ENCODE peak calls at places on chromosomes 16 and 17, in ten cellular contexts. R is AG09319, K is cardiac fibroblast, V is T-helper 1 cell, P is iPS-NIHi11, N is bronchial epithelial cell, T is NCI-H69, Y is kidney epithelial cell, Q is hepatic stellate cell, C is HS-5. F is an unnamed sample.

GRCh38 chr17:40035162-40035559 is 19.0 kb downstream of the MED24 start:
- DNase-seq in T (peak), N (no peak), P (peak), K (peak), Y (no peak), V (no peak), Q (no peak), R (no peak), C (no peak), F (peak)

GRCh38 chr16:55444754-55445485 is 34.1 kb upstream of the MMP2 start:
- DNase-seq in Q (no peak), V (no peak), K (no peak), P (no peak), C (no peak), Y (no peak), T (no peak), N (no peak), R (no peak), F (no peak)

GRCh38 chr16:28149016-28149888 is 62.5 kb downstream of the XPO6 start:
- DNase-seq in N (peak), Q (no peak), R (no peak), K (no peak), Y (no peak), P (no peak), C (no peak), T (no peak), V (peak), F (no peak)

GRCh38 chr17:32458367-32458766 is 14.1 kb downstream of the PSMD11 start:
- DNase-seq in T (no peak), Y (no peak), N (no peak), K (no peak), V (no peak), P (no peak), Q (no peak), R (no peak), C (no peak), F (no peak)

GRCh38 chr17:79844869-79845600 is 5.8 kb upstream of the CBX4 start:
- DNase-seq in P (peak), C (no peak), Y (no peak), N (no peak), K (peak), T (peak), R (no peak), V (peak), Q (peak), F (peak)

GRCh38 chr16:86330906-86331305 is 179.4 kb upstream of the FOXF1 start:
- DNase-seq in V (no peak), K (no peak), Y (no peak), T (no peak), C (no peak), R (no peak), P (no peak), N (no peak), Q (no peak), F (no peak)

GRCh38 chr17:81871387-81872120 is 417 bp upstream of the ARHGDIA start:
- DNase-seq in K (peak), Y (peak), C (no peak), P (peak), Q (peak), N (peak), T (peak), R (peak), V (peak), F (peak)

GRCh38 chr17:20823890-20824289 is 218.9 kb downstream of the USP22 start:
- DNase-seq in C (no peak), R (no peak), T (no peak), Y (no peak), K (no peak), V (no peak), Q (no peak), P (no peak), N (no peak), F (no peak)

GRCh38 chr16:13270602-13271001 is 369.2 kb downstream of the SHISA9 start:
- DNase-seq in T (peak), R (no peak), K (no peak), P (no peak), C (no peak), Q (no peak), Y (no peak), V (no peak), N (no peak), F (no peak)

GRCh38 chr17:42819939-42820535 is 4.0 kb downstream of the BECN1 start:
- DNase-seq in N (peak), Q (peak), R (no peak), Y (no peak), V (peak), K (peak), T (peak), C (no peak), P (peak), F (peak)

GRCh38 chr16:79372504-79373184 is 227.9 kb downstream of the MAF start:
- DNase-seq in T (no peak), P (no peak), K (peak), C (no peak), N (peak), Y (peak), Q (no peak), V (no peak), R (no peak), F (no peak)

GRCh38 chr16:88649924-88650748 is 717 bp downstream of the CYBA start:
- DNase-seq in Y (no peak), V (peak), P (peak), K (no peak), R (no peak), N (no peak), T (peak), C (no peak), Q (peak), F (peak)

GRCh38 chr16:87297918-87298631 is 19.1 kb downstream of the C16orf95 start:
- DNase-seq in C (no peak), K (peak), V (no peak), Q (peak), T (peak), N (no peak), Y (no peak), P (peak), R (no peak), F (peak)

GRCh38 chr17:28279411-28279810 is 39.6 kb upstream of the TMEM97 start:
- DNase-seq in R (no peak), C (no peak), Q (no peak), P (no peak), N (no peak), K (peak), Y (no peak), V (no peak), T (no peak), F (no peak)

GRCh38 chr17:50034504-50035364 is 21.2 kb upstream of the ITGA3 start:
- DNase-seq in Q (no peak), N (no peak), R (no peak), Y (no peak), V (no peak), K (no peak), T (no peak), C (no peak), P (no peak), F (no peak)

GRCh38 chr16:13883881-13884280 is 36.1 kb upstream of the ERCC4 start:
- DNase-seq in Y (no peak), K (no peak), T (peak), Q (no peak), C (no peak), V (no peak), R (no peak), P (no peak), N (no peak), F (no peak)

GRCh38 chr17:74773871-74774286 is 2.3 kb downstream of the NAT9 start:
- DNase-seq in C (no peak), V (no peak), K (peak), Q (peak), P (no peak), N (no peak), R (no peak), T (no peak), Y (no peak), F (no peak)

GRCh38 chr17:39979021-39979660 is 1.5 kb upstream of the PSMD3 start:
- DNase-seq in Y (peak), T (no peak), Q (peak), N (peak), C (peak), R (peak), P (no peak), K (peak), V (no peak), F (no peak)

GRCh38 chr16:1428511-1428910 is 2.4 kb upstream of the PERCC1 start:
- DNase-seq in K (peak), Q (no peak), R (no peak), N (no peak), T (no peak), V (peak), Y (no peak), C (no peak), P (peak), F (peak)

GRCh38 chr16:11164482-11165270 is 91.3 kb downstream of the SOCS1 start:
- DNase-seq in C (no peak), R (no peak), P (no peak), V (no peak), K (no peak), Q (no peak), Y (no peak), N (no peak), T (peak), F (no peak)

GRCh38 chr16:89922884-89923639 is at the start of gene TUBB3:
- DNase-seq in C (no peak), V (peak), K (peak), Y (no peak), N (peak), R (peak), T (peak), Q (peak), P (peak), F (peak)

GRCh38 chr16:86300746-86301480 is 209.4 kb upstream of the FOXF1 start:
- DNase-seq in N (no peak), V (no peak), R (no peak), P (peak), K (no peak), T (no peak), Y (no peak), C (no peak), Q (peak), F (no peak)

GRCh38 chr17:56653877-56654276 is 60.4 kb downstream of the NOG start:
- DNase-seq in K (peak), R (no peak), T (peak), C (peak), P (peak), Q (peak), N (peak), V (peak), Y (peak), F (peak)

GRCh38 chr17:73320601-73321264 is 8.9 kb upstream of the CDC42EP4 start:
- DNase-seq in C (no peak), Q (no peak), N (no peak), T (peak), Y (no peak), K (no peak), R (no peak), P (no peak), V (no peak), F (no peak)

GRCh38 chr16:62225675-62226074 is 189.4 kb upstream of the CDH8 start:
- DNase-seq in T (peak), P (peak), N (peak), R (no peak), C (peak), K (peak), Y (peak), V (peak), Q (no peak), F (peak)

GRCh38 chr16:20911361-20911760 is 10.8 kb downstream of the LYRM1 start:
- DNase-seq in P (no peak), Y (no peak), T (no peak), N (peak), C (no peak), Q (no peak), R (no peak), K (peak), V (no peak), F (peak)

GRCh38 chr17:19470529-19471261 is 59.7 kb downstream of the RNF112 start:
- DNase-seq in P (no peak), Y (no peak), N (no peak), Q (peak), C (no peak), K (peak), T (peak), R (peak), V (no peak), F (peak)

GRCh38 chr16:57778658-57779057 is 23.6 kb downstream of the KIFC3 start:
- DNase-seq in C (no peak), P (no peak), N (no peak), K (no peak), Q (no peak), R (no peak), T (no peak), V (no peak), Y (no peak), F (no peak)

GRCh38 chr17:1110844-1111598 is 68.8 kb downstream of the ABR start:
- DNase-seq in V (no peak), P (peak), Y (peak), R (no peak), C (peak), T (peak), K (peak), Q (peak), N (peak), F (peak)

GRCh38 chr17:81153340-81153803 is 11.9 kb upstream of the PVALEF start:
- DNase-seq in Q (no peak), P (no peak), C (peak), R (no peak), K (peak), T (peak), Y (no peak), N (no peak), V (peak), F (no peak)

GRCh38 chr16:48452991-48453760 is 68.0 kb upstream of the SIAH1 start:
- DNase-seq in P (no peak), Q (no peak), C (no peak), T (no peak), V (no peak), K (no peak), Y (no peak), N (no peak), R (no peak), F (no peak)